ENCODE peak calls at places on chromosomes 12 and 14, in five cellular contexts. One of them, this sample, is unnamed.

GRCh38 chr14:91918159-91918883 is 29.2 kb downstream of the FBLN5 start:
- DNase-seq in tibial nerve: no peak
- DNase-seq in suprapubic skin: no peak
- DNase-seq in prostate gland: no peak
- DNase-seq in AG04450: no peak
- DNase-seq in this sample: no peak

GRCh38 chr12:93198086-93198485 is 179.6 kb upstream of the NUDT4 start:
- DNase-seq in tibial nerve: no peak
- DNase-seq in suprapubic skin: no peak
- DNase-seq in prostate gland: no peak
- DNase-seq in AG04450: no peak
- DNase-seq in this sample: no peak

GRCh38 chr12:11026118-11026517 is 3.7 kb upstream of the TAS2R19 start:
- DNase-seq in tibial nerve: no peak
- DNase-seq in suprapubic skin: no peak
- DNase-seq in prostate gland: no peak
- DNase-seq in AG04450: no peak
- DNase-seq in this sample: no peak

GRCh38 chr12:130338794-130339601 is 1.3 kb downstream of the PIWIL1 start:
- DNase-seq in tibial nerve: no peak
- DNase-seq in suprapubic skin: no peak
- DNase-seq in prostate gland: no peak
- DNase-seq in AG04450: no peak
- DNase-seq in this sample: no peak

GRCh38 chr12:106238146-106238545 is 9.7 kb downstream of the CKAP4 start:
- DNase-seq in tibial nerve: no peak
- DNase-seq in suprapubic skin: no peak
- DNase-seq in prostate gland: no peak
- DNase-seq in AG04450: no peak
- DNase-seq in this sample: no peak

GRCh38 chr12:28937196-28937595 is 211.9 kb upstream of the FAR2 start:
- DNase-seq in tibial nerve: no peak
- DNase-seq in suprapubic skin: no peak
- DNase-seq in prostate gland: no peak
- DNase-seq in AG04450: peak
- DNase-seq in this sample: no peak

GRCh38 chr14:98704441-98704840 is 567.6 kb downstream of the BCL11B start:
- DNase-seq in tibial nerve: no peak
- DNase-seq in suprapubic skin: no peak
- DNase-seq in prostate gland: no peak
- DNase-seq in AG04450: no peak
- DNase-seq in this sample: no peak

GRCh38 chr12:12803186-12803585 is 10.0 kb upstream of the DDX47 start:
- DNase-seq in tibial nerve: no peak
- DNase-seq in suprapubic skin: no peak
- DNase-seq in prostate gland: peak
- DNase-seq in AG04450: no peak
- DNase-seq in this sample: peak

GRCh38 chr14:100544506-100545141 is 42.6 kb downstream of the BEGAIN start:
- DNase-seq in tibial nerve: no peak
- DNase-seq in suprapubic skin: no peak
- DNase-seq in prostate gland: no peak
- DNase-seq in AG04450: no peak
- DNase-seq in this sample: no peak

GRCh38 chr12:96981053-96981452 is 74.0 kb downstream of the NEDD1 start:
- DNase-seq in tibial nerve: no peak
- DNase-seq in suprapubic skin: no peak
- DNase-seq in prostate gland: no peak
- DNase-seq in AG04450: peak
- DNase-seq in this sample: no peak

GRCh38 chr12:3603576-3603975 is 112.6 kb downstream of the PRMT8 start:
- DNase-seq in tibial nerve: no peak
- DNase-seq in suprapubic skin: no peak
- DNase-seq in prostate gland: no peak
- DNase-seq in AG04450: no peak
- DNase-seq in this sample: no peak

GRCh38 chr12:1970331-1970900 is 33.8 kb downstream of the DCP1B start:
- DNase-seq in tibial nerve: no peak
- DNase-seq in suprapubic skin: no peak
- DNase-seq in prostate gland: no peak
- DNase-seq in AG04450: no peak
- DNase-seq in this sample: no peak

GRCh38 chr12:119307747-119308146 is 26.8 kb upstream of the CCDC60 start:
- DNase-seq in tibial nerve: no peak
- DNase-seq in suprapubic skin: no peak
- DNase-seq in prostate gland: no peak
- DNase-seq in AG04450: no peak
- DNase-seq in this sample: no peak

GRCh38 chr12:39831587-39832315 is 212.1 kb upstream of the ABCD2 start:
- DNase-seq in tibial nerve: no peak
- DNase-seq in suprapubic skin: no peak
- DNase-seq in prostate gland: no peak
- DNase-seq in AG04450: no peak
- DNase-seq in this sample: no peak

GRCh38 chr12:12128665-12129064 is 57.9 kb downstream of the BCL2L14 start:
- DNase-seq in tibial nerve: no peak
- DNase-seq in suprapubic skin: no peak
- DNase-seq in prostate gland: no peak
- DNase-seq in AG04450: no peak
- DNase-seq in this sample: no peak

GRCh38 chr14:59583755-59584154 is 7.1 kb upstream of the CCDC175 start:
- DNase-seq in tibial nerve: no peak
- DNase-seq in suprapubic skin: no peak
- DNase-seq in prostate gland: no peak
- DNase-seq in AG04450: no peak
- DNase-seq in this sample: no peak

GRCh38 chr12:111066744-111067437 is 146.5 kb upstream of the MYL2 start:
- DNase-seq in tibial nerve: no peak
- DNase-seq in suprapubic skin: no peak
- DNase-seq in prostate gland: no peak
- DNase-seq in AG04450: no peak
- DNase-seq in this sample: no peak

GRCh38 chr14:78758333-78758732 is 588.2 kb downstream of the NRXN3 start:
- DNase-seq in tibial nerve: no peak
- DNase-seq in suprapubic skin: no peak
- DNase-seq in prostate gland: no peak
- DNase-seq in AG04450: no peak
- DNase-seq in this sample: no peak

GRCh38 chr12:66235626-66236281 is 46.7 kb downstream of the IRAK3 start:
- DNase-seq in tibial nerve: no peak
- DNase-seq in suprapubic skin: no peak
- DNase-seq in prostate gland: no peak
- DNase-seq in AG04450: no peak
- DNase-seq in this sample: no peak

GRCh38 chr14:99754141-99755067 is 38.8 kb upstream of the EML1 start:
- DNase-seq in tibial nerve: no peak
- DNase-seq in suprapubic skin: no peak
- DNase-seq in prostate gland: no peak
- DNase-seq in AG04450: no peak
- DNase-seq in this sample: no peak

GRCh38 chr14:69038449-69039286 is 59.6 kb upstream of the ACTN1 start:
- DNase-seq in tibial nerve: no peak
- DNase-seq in suprapubic skin: no peak
- DNase-seq in prostate gland: no peak
- DNase-seq in AG04450: no peak
- DNase-seq in this sample: no peak

GRCh38 chr12:8702159-8702558 is 4.4 kb downstream of the RIMKLB start:
- DNase-seq in tibial nerve: no peak
- DNase-seq in suprapubic skin: no peak
- DNase-seq in prostate gland: no peak
- DNase-seq in AG04450: no peak
- DNase-seq in this sample: no peak

GRCh38 chr12:86233126-86233525 is 23.1 kb downstream of the MGAT4C start:
- DNase-seq in tibial nerve: no peak
- DNase-seq in suprapubic skin: no peak
- DNase-seq in prostate gland: no peak
- DNase-seq in AG04450: no peak
- DNase-seq in this sample: no peak

GRCh38 chr14:53509845-53510244 is 356.7 kb upstream of the DDHD1 start:
- DNase-seq in tibial nerve: peak
- DNase-seq in suprapubic skin: peak
- DNase-seq in prostate gland: peak
- DNase-seq in AG04450: peak
- DNase-seq in this sample: no peak

GRCh38 chr14:80698974-80699373 is 242.6 kb downstream of the CEP128 start:
- DNase-seq in tibial nerve: no peak
- DNase-seq in suprapubic skin: no peak
- DNase-seq in prostate gland: no peak
- DNase-seq in AG04450: no peak
- DNase-seq in this sample: no peak

GRCh38 chr12:44674866-44675265 is 201.2 kb downstream of the NELL2 start:
- DNase-seq in tibial nerve: no peak
- DNase-seq in suprapubic skin: no peak
- DNase-seq in prostate gland: no peak
- DNase-seq in AG04450: no peak
- DNase-seq in this sample: no peak

GRCh38 chr14:103401223-103402214 is 16.3 kb downstream of the MARK3 start:
- DNase-seq in tibial nerve: no peak
- DNase-seq in suprapubic skin: no peak
- DNase-seq in prostate gland: no peak
- DNase-seq in AG04450: peak
- DNase-seq in this sample: no peak

GRCh38 chr12:101781834-101782543 is 42.7 kb upstream of the SYCP3 start:
- DNase-seq in tibial nerve: no peak
- DNase-seq in suprapubic skin: no peak
- DNase-seq in prostate gland: no peak
- DNase-seq in AG04450: no peak
- DNase-seq in this sample: no peak

GRCh38 chr14:26276757-26277156 is 321.1 kb downstream of the NOVA1 start:
- DNase-seq in tibial nerve: no peak
- DNase-seq in suprapubic skin: no peak
- DNase-seq in prostate gland: no peak
- DNase-seq in AG04450: no peak
- DNase-seq in this sample: no peak

GRCh38 chr14:71582705-71583104 is 349.5 kb upstream of the RGS6 start:
- DNase-seq in tibial nerve: no peak
- DNase-seq in suprapubic skin: no peak
- DNase-seq in prostate gland: no peak
- DNase-seq in AG04450: peak
- DNase-seq in this sample: no peak

GRCh38 chr12:96879301-96879700 is 27.8 kb upstream of the NEDD1 start:
- DNase-seq in tibial nerve: no peak
- DNase-seq in suprapubic skin: no peak
- DNase-seq in prostate gland: no peak
- DNase-seq in AG04450: no peak
- DNase-seq in this sample: peak

GRCh38 chr12:3680919-3681594 is 71.9 kb downstream of the CRACR2A start:
- DNase-seq in tibial nerve: no peak
- DNase-seq in suprapubic skin: no peak
- DNase-seq in prostate gland: peak
- DNase-seq in AG04450: no peak
- DNase-seq in this sample: no peak

GRCh38 chr14:29627141-29627540 is 300.5 kb downstream of the PRKD1 start:
- DNase-seq in tibial nerve: no peak
- DNase-seq in suprapubic skin: no peak
- DNase-seq in prostate gland: no peak
- DNase-seq in AG04450: no peak
- DNase-seq in this sample: no peak

GRCh38 chr12:82857911-82858533 is 171.3 kb downstream of the TMTC2 start:
- DNase-seq in tibial nerve: no peak
- DNase-seq in suprapubic skin: no peak
- DNase-seq in prostate gland: no peak
- DNase-seq in AG04450: no peak
- DNase-seq in this sample: no peak

GRCh38 chr14:49953196-49953595 is 60.3 kb downstream of the ARF6 start:
- DNase-seq in tibial nerve: no peak
- DNase-seq in suprapubic skin: no peak
- DNase-seq in prostate gland: no peak
- DNase-seq in AG04450: no peak
- DNase-seq in this sample: no peak
- H3K27ac ChIP-seq in tibial nerve: no peak
- H3K27ac ChIP-seq in suprapubic skin: no peak
- H3K27ac ChIP-seq in prostate gland: no peak
- H3K27ac ChIP-seq in AG04450: no peak
- H3K27ac ChIP-seq in this sample: no peak

GRCh38 chr12:99810718-99811593 is 163.4 kb downstream of the GARIN6 start:
- DNase-seq in tibial nerve: no peak
- DNase-seq in suprapubic skin: no peak
- DNase-seq in prostate gland: no peak
- DNase-seq in AG04450: no peak
- DNase-seq in this sample: no peak
- TF ChIP-seq CTCF in tibial nerve: peak
- TF ChIP-seq CTCF in suprapubic skin: no peak
- TF ChIP-seq CTCF in prostate gland: peak
- TF ChIP-seq CTCF in AG04450: peak
- TF ChIP-seq CTCF in this sample: no peak

GRCh38 chr14:96178674-96179321 is 25.8 kb upstream of the BDKRB2 start:
- DNase-seq in tibial nerve: no peak
- DNase-seq in suprapubic skin: no peak
- DNase-seq in prostate gland: no peak
- DNase-seq in AG04450: no peak
- DNase-seq in this sample: no peak
- H3K27ac ChIP-seq in tibial nerve: no peak
- H3K27ac ChIP-seq in suprapubic skin: peak
- H3K27ac ChIP-seq in prostate gland: no peak
- H3K27ac ChIP-seq in AG04450: no peak
- H3K27ac ChIP-seq in this sample: no peak

GRCh38 chr12:54622463-54623183 is 12.1 kb downstream of the LACRT start:
- DNase-seq in tibial nerve: no peak
- DNase-seq in suprapubic skin: no peak
- DNase-seq in prostate gland: no peak
- DNase-seq in AG04450: no peak
- DNase-seq in this sample: no peak
- TF ChIP-seq CTCF in tibial nerve: no peak
- TF ChIP-seq CTCF in suprapubic skin: no peak
- TF ChIP-seq CTCF in prostate gland: no peak
- TF ChIP-seq CTCF in AG04450: peak
- TF ChIP-seq CTCF in this sample: no peak

This sample was measured in left lung.